ENCODE peak calls at places on chromosomes 13 and 19, in eight cellular contexts. D, M, A, H, T, P, E and R are unnamed samples.
A peak's percentile ranks its signal among the peaks of the same experiment; 100 is the strongest.

GRCh38 chr13:27076411-27076810 is 95.2 kb downstream of the USP12 start:
- DNase-seq in D (no peak), M (no peak), A (no peak), H (no peak), T (peak; percentile 41), P (no peak), E (peak; percentile 62), R (no peak)

GRCh38 chr19:12788682-12789097 is 2.6 kb upstream of the JUNB start:
- DNase-seq in D (peak; percentile 73), M (no peak), A (peak; percentile 63), H (no peak), T (peak; percentile 75), P (no peak), E (no peak), R (no peak)

GRCh38 chr13:20024706-20025105 is 66.2 kb downstream of the ZMYM2 start:
- DNase-seq in D (no peak), M (no peak), A (no peak), H (no peak), T (no peak), P (no peak), E (no peak), R (no peak)

GRCh38 chr19:49422407-49423277 is 599 bp downstream of the PTH2 start:
- DNase-seq in D (peak; percentile 63), M (peak; percentile 79), A (no peak), H (peak; percentile 93), T (peak; percentile 17), P (no peak), E (peak; percentile 30), R (no peak)

GRCh38 chr19:16957151-16957662 is 68.4 kb downstream of the F2RL3 start:
- DNase-seq in D (no peak), M (no peak), A (peak; percentile 73), H (peak; percentile 28), T (no peak), P (no peak), E (no peak), R (no peak)

GRCh38 chr13:34570954-34571353 is 371.1 kb upstream of the NBEA start:
- DNase-seq in D (no peak), M (no peak), A (no peak), H (no peak), T (no peak), P (no peak), E (peak; percentile 19), R (no peak)

GRCh38 chr13:56906909-56907308 is 233.8 kb upstream of the PRR20A start:
- DNase-seq in D (no peak), M (no peak), A (no peak), H (no peak), T (no peak), P (no peak), E (no peak), R (no peak)

GRCh38 chr13:38866649-38867048 is 124.0 kb downstream of the STOML3 start:
- DNase-seq in D (no peak), M (no peak), A (peak; percentile 34), H (no peak), T (no peak), P (no peak), E (no peak), R (no peak)

GRCh38 chr13:94020833-94021232 is 458.6 kb downstream of the DCT start:
- DNase-seq in D (no peak), M (no peak), A (peak; percentile 82), H (no peak), T (peak; percentile 76), P (no peak), E (peak; percentile 63), R (no peak)

GRCh38 chr19:48321372-48321621 is 4.1 kb upstream of the EMP3 start:
- DNase-seq in D (peak; percentile 99), M (peak; percentile 93), A (peak; percentile 92), H (no peak), T (peak; percentile 77), P (peak; percentile 95), E (peak; percentile 90), R (peak; percentile 97)

GRCh38 chr19:38850976-38851621 is 1.3 kb upstream of the HNRNPL start:
- DNase-seq in D (peak; percentile 29), M (peak; percentile 76), A (no peak), H (peak; percentile 69), T (no peak), P (no peak), E (no peak), R (peak; percentile 65)

GRCh38 chr19:3722443-3723109 is 14.4 kb downstream of the TJP3 start:
- DNase-seq in D (peak; percentile 78), M (no peak), A (peak; percentile 48), H (peak; percentile 83), T (no peak), P (no peak), E (no peak), R (no peak)
- H3K4me2 ChIP-seq in D (peak overlapping the region; percentile 27), M (peak overlapping the region; percentile 75), A (peak overlapping the region; percentile 79), H (peak overlapping the region; percentile 98), T (no peak overlapping the region), P (peak overlapping the region; percentile 97), E (no peak overlapping the region), R (no peak overlapping the region)

DNA sequence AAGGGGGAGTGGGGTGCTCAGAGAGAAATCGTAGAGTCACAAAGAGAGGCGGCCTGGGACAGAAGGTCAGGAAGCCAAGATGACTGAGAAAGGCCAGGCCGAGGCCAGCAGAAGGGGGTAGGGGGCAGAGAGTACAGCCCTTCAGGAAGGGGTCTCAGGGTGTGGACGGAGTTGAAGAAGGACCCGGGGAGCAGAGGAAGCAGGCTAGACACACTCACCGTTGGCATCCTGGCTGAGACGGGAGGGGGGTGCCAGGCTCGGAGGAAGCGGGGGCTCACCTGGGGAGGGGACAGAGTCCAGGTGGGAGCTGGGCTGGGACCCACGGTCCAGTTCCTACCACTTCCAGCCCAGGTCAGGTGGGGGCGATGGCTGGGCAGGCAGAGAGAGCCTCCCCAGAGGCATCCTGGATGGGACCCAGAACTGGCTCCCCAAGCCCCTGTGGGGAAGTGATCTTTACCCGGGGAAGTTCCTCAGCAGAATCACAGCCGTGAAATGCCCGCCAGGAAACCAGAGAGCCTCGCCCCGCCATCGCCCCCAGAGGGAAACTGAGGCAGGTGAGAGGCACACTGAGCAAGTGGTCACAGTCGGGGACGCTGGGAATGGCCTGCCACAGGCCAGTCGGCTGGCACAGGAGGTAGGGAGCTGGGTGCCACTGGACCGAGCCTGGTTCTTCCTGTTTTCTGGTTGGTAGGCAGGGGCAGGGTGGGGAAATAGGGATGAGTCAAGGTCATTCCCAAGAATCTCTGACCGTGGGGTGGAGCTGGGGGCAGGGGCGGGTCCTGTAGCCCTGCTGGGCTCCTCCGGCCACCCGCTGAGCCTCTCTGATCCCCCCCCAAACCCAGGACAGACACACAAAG is 1.3 kb downstream of the MATK start:
- DNase-seq in D (peak; percentile 18), M (no peak), A (peak; percentile 29), H (peak; percentile 56), T (no peak), P (no peak), E (no peak), R (no peak)
- H3K4me3 ChIP-seq in D (no peak overlapping the region), M (no peak overlapping the region), A (no peak overlapping the region), H (peak overlapping the region; percentile 48), T (no peak overlapping the region), P (no peak overlapping the region), E (no peak overlapping the region), R (no peak overlapping the region)

GRCh38 chr19:7918615-7919421 is 1.3 kb upstream of the SNAPC2 start:
- DNase-seq in D (no peak), M (no peak), A (no peak), H (no peak), T (no peak), P (no peak), E (no peak), R (no peak)
- H3K4me2 ChIP-seq in D (no peak overlapping the region), M (no peak overlapping the region), A (peak overlapping the region; percentile 90), H (no peak overlapping the region), T (no peak overlapping the region), P (peak overlapping the region; percentile 91), E (no peak overlapping the region), R (peak overlapping the region; percentile 100)

GRCh38 chr13:30898070-30898469 is 8.0 kb upstream of the MEDAG start:
- DNase-seq in D (peak; percentile 39), M (no peak), A (no peak), H (no peak), T (no peak), P (no peak), E (no peak), R (no peak)

GRCh38 chr13:30900952-30901749 is 4.9 kb upstream of the MEDAG start:
- DNase-seq in D (no peak), M (no peak), A (no peak), H (no peak), T (no peak), P (no peak), E (no peak), R (no peak)

GRCh38 chr13:30904043-30904442 is 2.0 kb upstream of the MEDAG start:
- DNase-seq in D (no peak), M (no peak), A (no peak), H (no peak), T (peak; percentile 52), P (no peak), E (no peak), R (no peak)

GRCh38 chr13:30895773-30896172 is 10.3 kb upstream of the MEDAG start:
- DNase-seq in D (peak; percentile 83), M (no peak), A (no peak), H (no peak), T (peak; percentile 92), P (no peak), E (peak; percentile 91), R (no peak)

GRCh38 chr13:30898721-30899188 is 7.3 kb upstream of the MEDAG start:
- DNase-seq in D (peak; percentile 33), M (no peak), A (peak; percentile 32), H (no peak), T (peak; percentile 98), P (no peak), E (peak; percentile 97), R (no peak)
- H3K4me3 ChIP-seq in D (no peak overlapping the region), M (no peak overlapping the region), A (no peak overlapping the region), H (no peak overlapping the region), T (no peak overlapping the region), P (no peak overlapping the region), E (no peak overlapping the region), R (no peak overlapping the region)